ENCODE peak calls at places on chromosomes 12 and 14, in eight cellular contexts. One of them, this sample, is unnamed.

GRCh38 chr14:102323102-102323501 is 3.6 kb downstream of the ZNF839 start:
- DNase-seq in Panc1: peak
- DNase-seq in lower lobe of right lung: peak
- DNase-seq in suprapubic skin: peak
- DNase-seq in bronchial epithelial cell: peak
- DNase-seq in WERI-Rb-1: peak
- DNase-seq in lung: peak
- DNase-seq in fibroblast of mammary gland: peak
- DNase-seq in this sample: no peak

GRCh38 chr12:107748472-107748871 is 12.5 kb downstream of the PRDM4 start:
- DNase-seq in Panc1: no peak
- DNase-seq in lower lobe of right lung: no peak
- DNase-seq in lung: no peak
- DNase-seq in fibroblast of mammary gland: peak
- DNase-seq in bronchial epithelial cell: peak
- DNase-seq in suprapubic skin: no peak
- DNase-seq in WERI-Rb-1: no peak
- DNase-seq in this sample: no peak

GRCh38 chr12:131862600-131862993 is 31.8 kb upstream of the ULK1 start:
- DNase-seq in lower lobe of right lung: no peak
- DNase-seq in lung: no peak
- DNase-seq in fibroblast of mammary gland: no peak
- DNase-seq in WERI-Rb-1: no peak
- DNase-seq in suprapubic skin: peak
- DNase-seq in bronchial epithelial cell: no peak
- DNase-seq in Panc1: no peak
- DNase-seq in this sample: no peak

GRCh38 chr14:64880382-64881121 is 845 bp upstream of the SPTB start:
- DNase-seq in lower lobe of right lung: peak
- DNase-seq in lung: peak
- DNase-seq in suprapubic skin: peak
- DNase-seq in WERI-Rb-1: peak
- DNase-seq in Panc1: no peak
- DNase-seq in bronchial epithelial cell: no peak
- DNase-seq in fibroblast of mammary gland: no peak
- DNase-seq in this sample: no peak

GRCh38 chr12:53071591-53072551 is 7.3 kb downstream of the SPRYD3 start:
- DNase-seq in WERI-Rb-1: peak
- DNase-seq in lung: peak
- DNase-seq in bronchial epithelial cell: no peak
- DNase-seq in fibroblast of mammary gland: peak
- DNase-seq in suprapubic skin: no peak
- DNase-seq in lower lobe of right lung: no peak
- DNase-seq in Panc1: no peak
- DNase-seq in this sample: no peak

GRCh38 chr14:74620497-74620921 is 8.5 kb upstream of the LTBP2 start:
- DNase-seq in Panc1: no peak
- DNase-seq in lung: no peak
- DNase-seq in WERI-Rb-1: no peak
- DNase-seq in bronchial epithelial cell: peak
- DNase-seq in suprapubic skin: no peak
- DNase-seq in fibroblast of mammary gland: peak
- DNase-seq in lower lobe of right lung: no peak
- DNase-seq in this sample: peak

GRCh38 chr12:110245278-110245868 is 35.7 kb upstream of the ATP2A2 start:
- DNase-seq in suprapubic skin: no peak
- DNase-seq in Panc1: no peak
- DNase-seq in lung: no peak
- DNase-seq in bronchial epithelial cell: no peak
- DNase-seq in WERI-Rb-1: no peak
- DNase-seq in fibroblast of mammary gland: peak
- DNase-seq in lower lobe of right lung: peak
- DNase-seq in this sample: no peak

GRCh38 chr12:92696240-92696639 is 6.5 kb upstream of the PLEKHG7 start:
- DNase-seq in suprapubic skin: no peak
- DNase-seq in WERI-Rb-1: no peak
- DNase-seq in lower lobe of right lung: peak
- DNase-seq in Panc1: no peak
- DNase-seq in bronchial epithelial cell: no peak
- DNase-seq in fibroblast of mammary gland: peak
- DNase-seq in lung: no peak
- DNase-seq in this sample: no peak

GRCh38 chr14:56119221-56119967 is 1.2 kb downstream of the PELI2 start:
- DNase-seq in Panc1: no peak
- DNase-seq in lower lobe of right lung: peak
- DNase-seq in bronchial epithelial cell: peak
- DNase-seq in fibroblast of mammary gland: peak
- DNase-seq in WERI-Rb-1: peak
- DNase-seq in lung: peak
- DNase-seq in suprapubic skin: peak
- DNase-seq in this sample: no peak

GRCh38 chr12:9776795-9777194 is 16.1 kb upstream of the CD69 start:
- DNase-seq in suprapubic skin: no peak
- DNase-seq in lung: no peak
- DNase-seq in fibroblast of mammary gland: no peak
- DNase-seq in lower lobe of right lung: no peak
- DNase-seq in Panc1: no peak
- DNase-seq in WERI-Rb-1: no peak
- DNase-seq in bronchial epithelial cell: no peak
- DNase-seq in this sample: no peak

GRCh38 chr14:97713023-97713422 is 915.8 kb downstream of the VRK1 start:
- DNase-seq in suprapubic skin: no peak
- DNase-seq in lower lobe of right lung: no peak
- DNase-seq in lung: no peak
- DNase-seq in WERI-Rb-1: no peak
- DNase-seq in Panc1: peak
- DNase-seq in fibroblast of mammary gland: peak
- DNase-seq in bronchial epithelial cell: peak
- DNase-seq in this sample: no peak

GRCh38 chr12:68094195-68094594 is 65.3 kb downstream of the IFNG start:
- DNase-seq in fibroblast of mammary gland: no peak
- DNase-seq in WERI-Rb-1: no peak
- DNase-seq in suprapubic skin: no peak
- DNase-seq in lower lobe of right lung: no peak
- DNase-seq in bronchial epithelial cell: no peak
- DNase-seq in lung: no peak
- DNase-seq in Panc1: no peak
- DNase-seq in this sample: no peak

DNA sequence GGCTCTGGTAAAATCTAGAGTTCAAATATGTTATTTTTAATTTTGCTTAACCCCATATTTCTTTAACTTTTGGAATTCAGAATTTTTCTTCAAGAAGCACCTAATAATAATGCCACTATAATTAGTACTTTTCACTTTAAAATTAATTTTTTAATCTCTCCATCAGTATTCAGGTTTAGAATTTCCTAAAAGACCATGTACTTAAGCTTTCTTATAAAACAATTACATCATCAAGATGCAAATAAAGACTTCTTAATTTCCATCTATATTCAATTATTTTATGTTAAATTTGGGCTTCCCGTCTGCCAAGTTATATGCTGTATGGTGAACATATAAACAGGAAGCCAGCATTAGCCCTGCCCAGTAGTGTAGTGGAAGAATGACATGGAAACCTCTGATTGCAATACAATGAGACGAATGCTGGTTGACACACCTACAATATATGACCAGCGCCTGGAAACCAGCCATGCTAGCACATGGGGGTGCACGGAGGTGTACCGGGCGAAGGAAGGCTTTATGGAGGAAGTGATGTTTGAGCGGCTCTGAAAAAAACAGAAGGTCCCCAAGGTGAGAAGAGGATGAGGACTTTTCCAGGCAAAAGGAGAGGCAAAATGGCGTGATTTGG is 82.2 kb downstream of the LLPH start:
- DNase-seq in lower lobe of right lung: no peak
- DNase-seq in fibroblast of mammary gland: no peak
- DNase-seq in suprapubic skin: no peak
- DNase-seq in lung: no peak
- DNase-seq in Panc1: no peak
- DNase-seq in bronchial epithelial cell: no peak
- DNase-seq in WERI-Rb-1: no peak
- DNase-seq in this sample: no peak
- H3K4me3 ChIP-seq in lower lobe of right lung: no peak
- H3K4me3 ChIP-seq in fibroblast of mammary gland: no peak
- H3K4me3 ChIP-seq in suprapubic skin: no peak
- H3K4me3 ChIP-seq in lung: no peak
- H3K4me3 ChIP-seq in Panc1: no peak
- H3K4me3 ChIP-seq in bronchial epithelial cell: no peak
- H3K4me3 ChIP-seq in WERI-Rb-1: no peak
- H3K4me3 ChIP-seq in this sample: no peak

GRCh38 chr14:58107041-58107440 is 45.0 kb downstream of the ARMH4 start:
- DNase-seq in bronchial epithelial cell: no peak
- DNase-seq in suprapubic skin: no peak
- DNase-seq in WERI-Rb-1: no peak
- DNase-seq in lower lobe of right lung: no peak
- DNase-seq in Panc1: no peak
- DNase-seq in lung: no peak
- DNase-seq in fibroblast of mammary gland: no peak
- DNase-seq in this sample: no peak

GRCh38 chr14:58109761-58110160 is 42.3 kb downstream of the ARMH4 start:
- DNase-seq in WERI-Rb-1: no peak
- DNase-seq in bronchial epithelial cell: no peak
- DNase-seq in fibroblast of mammary gland: no peak
- DNase-seq in Panc1: no peak
- DNase-seq in lower lobe of right lung: no peak
- DNase-seq in suprapubic skin: no peak
- DNase-seq in lung: no peak
- DNase-seq in this sample: no peak

GRCh38 chr14:58106446-58106845 is 45.6 kb downstream of the ARMH4 start:
- DNase-seq in fibroblast of mammary gland: no peak
- DNase-seq in lower lobe of right lung: no peak
- DNase-seq in Panc1: no peak
- DNase-seq in WERI-Rb-1: no peak
- DNase-seq in lung: no peak
- DNase-seq in suprapubic skin: no peak
- DNase-seq in bronchial epithelial cell: no peak
- DNase-seq in this sample: no peak

GRCh38 chr14:58107947-58108552 is 44.0 kb downstream of the ARMH4 start:
- DNase-seq in bronchial epithelial cell: peak
- DNase-seq in Panc1: peak
- DNase-seq in lower lobe of right lung: no peak
- DNase-seq in WERI-Rb-1: peak
- DNase-seq in lung: no peak
- DNase-seq in suprapubic skin: no peak
- DNase-seq in fibroblast of mammary gland: peak
- DNase-seq in this sample: no peak

GRCh38 chr14:58108717-58109116 is 43.3 kb downstream of the ARMH4 start:
- DNase-seq in Panc1: no peak
- DNase-seq in bronchial epithelial cell: peak
- DNase-seq in fibroblast of mammary gland: no peak
- DNase-seq in suprapubic skin: no peak
- DNase-seq in lung: no peak
- DNase-seq in lower lobe of right lung: no peak
- DNase-seq in WERI-Rb-1: no peak
- DNase-seq in this sample: no peak
- H3K4me3 ChIP-seq in Panc1: no peak
- H3K4me3 ChIP-seq in bronchial epithelial cell: no peak
- H3K4me3 ChIP-seq in fibroblast of mammary gland: no peak
- H3K4me3 ChIP-seq in suprapubic skin: no peak
- H3K4me3 ChIP-seq in lung: no peak
- H3K4me3 ChIP-seq in lower lobe of right lung: no peak
- H3K4me3 ChIP-seq in WERI-Rb-1: no peak
- H3K4me3 ChIP-seq in this sample: no peak

DNA sequence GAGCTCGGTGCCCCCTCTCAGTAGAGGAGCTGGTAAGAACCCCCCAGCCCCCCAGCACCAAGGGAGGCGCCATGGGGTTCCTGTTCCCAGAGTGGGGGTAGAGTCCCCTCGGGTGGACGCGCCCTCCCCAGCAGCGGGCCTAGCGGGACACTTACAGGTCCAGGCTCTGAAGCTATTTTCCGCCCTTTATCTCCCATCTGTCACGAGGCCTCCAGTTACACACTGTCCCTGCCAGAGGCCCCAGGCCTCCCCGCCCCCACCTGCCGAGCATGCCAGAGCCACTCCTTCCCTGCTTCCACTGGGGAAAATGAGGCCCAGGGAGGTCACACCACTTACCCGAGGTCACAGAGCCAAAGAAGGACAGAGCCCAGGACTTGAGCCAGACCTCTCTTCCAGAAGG is 3.1 kb downstream of the C14orf180 start:
- DNase-seq in suprapubic skin: no peak
- DNase-seq in lung: no peak
- DNase-seq in bronchial epithelial cell: no peak
- DNase-seq in Panc1: no peak
- DNase-seq in WERI-Rb-1: peak
- DNase-seq in lower lobe of right lung: no peak
- DNase-seq in fibroblast of mammary gland: no peak
- DNase-seq in this sample: no peak
- H3K4me3 ChIP-seq in suprapubic skin: no peak
- H3K4me3 ChIP-seq in lung: no peak
- H3K4me3 ChIP-seq in bronchial epithelial cell: no peak
- H3K4me3 ChIP-seq in Panc1: no peak
- H3K4me3 ChIP-seq in WERI-Rb-1: no peak
- H3K4me3 ChIP-seq in lower lobe of right lung: no peak
- H3K4me3 ChIP-seq in fibroblast of mammary gland: no peak
- H3K4me3 ChIP-seq in this sample: no peak

GRCh38 chr14:22542360-22542759 is 46.7 kb downstream of the DAD1 start:
- DNase-seq in suprapubic skin: no peak
- DNase-seq in fibroblast of mammary gland: no peak
- DNase-seq in Panc1: no peak
- DNase-seq in WERI-Rb-1: no peak
- DNase-seq in bronchial epithelial cell: peak
- DNase-seq in lung: no peak
- DNase-seq in lower lobe of right lung: no peak
- DNase-seq in this sample: no peak

GRCh38 chr14:22539831-22540230 is 49.2 kb downstream of the DAD1 start:
- DNase-seq in Panc1: no peak
- DNase-seq in lung: no peak
- DNase-seq in bronchial epithelial cell: no peak
- DNase-seq in WERI-Rb-1: no peak
- DNase-seq in lower lobe of right lung: no peak
- DNase-seq in suprapubic skin: no peak
- DNase-seq in fibroblast of mammary gland: no peak
- DNase-seq in this sample: no peak

GRCh38 chr14:22540286-22540685 is 48.7 kb downstream of the DAD1 start:
- DNase-seq in WERI-Rb-1: no peak
- DNase-seq in bronchial epithelial cell: no peak
- DNase-seq in suprapubic skin: no peak
- DNase-seq in fibroblast of mammary gland: no peak
- DNase-seq in lung: no peak
- DNase-seq in Panc1: no peak
- DNase-seq in lower lobe of right lung: no peak
- DNase-seq in this sample: no peak

GRCh38 chr14:22541721-22542120 is 47.3 kb downstream of the DAD1 start:
- DNase-seq in Panc1: no peak
- DNase-seq in WERI-Rb-1: no peak
- DNase-seq in bronchial epithelial cell: no peak
- DNase-seq in suprapubic skin: no peak
- DNase-seq in lower lobe of right lung: no peak
- DNase-seq in lung: no peak
- DNase-seq in fibroblast of mammary gland: no peak
- DNase-seq in this sample: no peak

DNA sequence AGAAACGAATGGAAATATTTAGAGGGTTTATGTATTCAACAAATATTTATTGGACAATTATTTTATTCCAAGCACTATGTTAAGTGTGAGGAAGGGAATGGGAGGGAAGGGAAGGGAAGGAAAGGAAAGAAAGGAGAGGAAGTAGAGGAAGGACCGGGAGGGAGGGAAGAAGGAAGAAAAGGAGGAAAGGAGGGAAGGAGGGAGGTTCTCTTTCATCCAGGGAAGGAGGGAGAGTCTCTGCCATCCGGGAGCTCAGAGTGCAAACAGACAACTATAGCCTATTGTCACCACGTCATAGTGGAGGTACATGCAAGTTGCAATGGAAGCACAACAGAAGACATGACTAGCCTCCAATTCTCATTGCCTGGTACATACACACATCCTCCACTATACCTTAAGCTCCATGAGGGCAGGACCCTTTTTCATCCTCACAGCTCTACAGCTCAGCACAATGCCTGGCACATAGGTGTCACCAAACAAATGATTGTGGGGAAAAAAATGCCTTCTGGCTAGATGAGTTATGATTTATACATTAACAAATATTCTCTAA is 48.1 kb downstream of the DAD1 start:
- DNase-seq in WERI-Rb-1: no peak
- DNase-seq in lower lobe of right lung: no peak
- DNase-seq in suprapubic skin: no peak
- DNase-seq in lung: no peak
- DNase-seq in Panc1: no peak
- DNase-seq in fibroblast of mammary gland: no peak
- DNase-seq in bronchial epithelial cell: no peak
- DNase-seq in this sample: no peak
- H3K4me3 ChIP-seq in WERI-Rb-1: no peak
- H3K4me3 ChIP-seq in lower lobe of right lung: no peak
- H3K4me3 ChIP-seq in suprapubic skin: no peak
- H3K4me3 ChIP-seq in lung: no peak
- H3K4me3 ChIP-seq in Panc1: no peak
- H3K4me3 ChIP-seq in fibroblast of mammary gland: no peak
- H3K4me3 ChIP-seq in bronchial epithelial cell: no peak
- H3K4me3 ChIP-seq in this sample: no peak